ENCODE peak calls at places on chromosomes 11 and 22, in four cellular contexts. One of them, this sample, is unnamed.

GRCh38 chr22:43148581-43148980 is 2.8 kb upstream of the TSPO start:
- DNase-seq in A549: no peak
- DNase-seq in SK-N-SH: no peak
- DNase-seq in GM12878: no peak
- DNase-seq in this sample: no peak

GRCh38 chr22:31753005-31753633 is 700 bp upstream of the DEPDC5 start:
- DNase-seq in A549: no peak
- DNase-seq in SK-N-SH: peak
- DNase-seq in GM12878: no peak
- DNase-seq in this sample: peak

GRCh38 chr22:36397081-36397766 is 9.5 kb upstream of the MYH9 start:
- DNase-seq in A549: peak
- DNase-seq in SK-N-SH: no peak
- DNase-seq in GM12878: no peak
- DNase-seq in this sample: peak

GRCh38 chr11:33997473-33998347 is 53.8 kb upstream of the CAPRIN1 start:
- DNase-seq in A549: no peak
- DNase-seq in SK-N-SH: peak
- DNase-seq in GM12878: no peak
- DNase-seq in this sample: no peak

GRCh38 chr22:20031732-20032406 is 11.0 kb downstream of the TANGO2 start:
- DNase-seq in A549: no peak
- DNase-seq in SK-N-SH: no peak
- DNase-seq in GM12878: no peak
- DNase-seq in this sample: no peak

GRCh38 chr11:124801014-124801413 is 808 bp upstream of the MSANTD2 start:
- DNase-seq in A549: no peak
- DNase-seq in SK-N-SH: peak
- DNase-seq in GM12878: no peak
- DNase-seq in this sample: no peak

GRCh38 chr11:112042161-112042960 is 17.2 kb downstream of the DLAT start:
- DNase-seq in A549: no peak
- DNase-seq in SK-N-SH: no peak
- DNase-seq in GM12878: no peak
- DNase-seq in this sample: no peak

GRCh38 chr22:40128989-40129388 is 48.7 kb upstream of the TNRC6B start:
- DNase-seq in A549: no peak
- DNase-seq in SK-N-SH: no peak
- DNase-seq in GM12878: no peak
- DNase-seq in this sample: no peak

GRCh38 chr11:41451011-41451410 is 8.4 kb downstream of the LRRC4C start:
- DNase-seq in A549: no peak
- DNase-seq in SK-N-SH: no peak
- DNase-seq in GM12878: no peak
- DNase-seq in this sample: no peak

GRCh38 chr22:48244388-48245118 is 1482.1 kb downstream of the TBC1D22A start:
- DNase-seq in A549: no peak
- DNase-seq in SK-N-SH: no peak
- DNase-seq in GM12878: no peak
- DNase-seq in this sample: no peak

GRCh38 chr11:31636983-31637382 is 127.4 kb downstream of the ELP4 start:
- DNase-seq in A549: no peak
- DNase-seq in SK-N-SH: no peak
- DNase-seq in GM12878: no peak
- DNase-seq in this sample: no peak

DNA sequence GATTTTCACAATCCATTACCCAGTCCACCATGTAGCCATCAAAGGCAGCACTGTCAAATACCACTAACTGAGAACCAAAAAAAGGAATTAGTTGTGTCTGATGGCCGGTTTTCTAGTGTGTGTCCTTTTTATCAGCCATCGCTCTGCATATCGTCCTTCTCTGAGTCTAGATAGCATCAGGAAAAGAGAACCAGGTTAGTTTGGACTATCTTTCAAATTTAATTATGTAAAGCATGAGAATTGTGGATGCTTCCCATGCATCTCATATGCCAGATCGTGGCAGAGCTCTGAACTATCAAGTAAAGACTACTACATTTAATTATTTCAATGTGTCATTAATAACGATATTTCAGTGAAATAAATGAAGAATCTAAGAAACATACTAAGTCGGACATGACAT is 691.9 kb downstream of the FAM181B start:
- DNase-seq in A549: no peak
- DNase-seq in SK-N-SH: peak
- DNase-seq in GM12878: no peak
- DNase-seq in this sample: no peak
- TF ChIP-seq PBX3 in A549: no peak
- TF ChIP-seq PBX3 in SK-N-SH: no peak
- TF ChIP-seq PBX3 in GM12878: no peak
- TF ChIP-seq PBX3 in this sample: no peak

GRCh38 chr22:22914726-22915669 is 27.4 kb downstream of the IGLL5 start:
- DNase-seq in A549: no peak
- DNase-seq in SK-N-SH: no peak
- DNase-seq in GM12878: no peak
- DNase-seq in this sample: no peak
- TF ChIP-seq PBX3 in A549: no peak
- TF ChIP-seq PBX3 in SK-N-SH: no peak
- TF ChIP-seq PBX3 in GM12878: no peak
- TF ChIP-seq PBX3 in this sample: no peak

GRCh38 chr11:77617892-77618291 is 19.7 kb downstream of the CLNS1A start:
- DNase-seq in A549: no peak
- DNase-seq in SK-N-SH: no peak
- DNase-seq in GM12878: no peak
- DNase-seq in this sample: no peak

GRCh38 chr11:77619576-77620198 is 17.9 kb downstream of the CLNS1A start:
- DNase-seq in A549: peak
- DNase-seq in SK-N-SH: no peak
- DNase-seq in GM12878: peak
- DNase-seq in this sample: peak
- TF ChIP-seq PBX3 in A549: no peak
- TF ChIP-seq PBX3 in SK-N-SH: no peak
- TF ChIP-seq PBX3 in GM12878: no peak
- TF ChIP-seq PBX3 in this sample: no peak

GRCh38 chr11:118406599-118407166 is 5.3 kb downstream of the ATP5MG start:
- DNase-seq in A549: no peak
- DNase-seq in SK-N-SH: no peak
- DNase-seq in GM12878: peak
- DNase-seq in this sample: no peak
- TF ChIP-seq PBX3 in A549: no peak
- TF ChIP-seq PBX3 in SK-N-SH: no peak
- TF ChIP-seq PBX3 in GM12878: no peak
- TF ChIP-seq PBX3 in this sample: no peak

GRCh38 chr11:22338465-22338810 is 257 bp downstream of the SLC17A6 start:
- DNase-seq in A549: no peak
- DNase-seq in SK-N-SH: no peak
- DNase-seq in GM12878: no peak
- DNase-seq in this sample: no peak
- TF ChIP-seq PBX3 in A549: no peak
- TF ChIP-seq PBX3 in SK-N-SH: no peak
- TF ChIP-seq PBX3 in GM12878: no peak
- TF ChIP-seq PBX3 in this sample: no peak

GRCh38 chr22:26477341-26477731 is 6.2 kb downstream of the HPS4 start:
- DNase-seq in A549: no peak
- DNase-seq in SK-N-SH: no peak
- DNase-seq in GM12878: no peak
- DNase-seq in this sample: no peak
- TF ChIP-seq PBX3 in A549: no peak
- TF ChIP-seq PBX3 in SK-N-SH: no peak
- TF ChIP-seq PBX3 in GM12878: no peak
- TF ChIP-seq PBX3 in this sample: no peak

DNA sequence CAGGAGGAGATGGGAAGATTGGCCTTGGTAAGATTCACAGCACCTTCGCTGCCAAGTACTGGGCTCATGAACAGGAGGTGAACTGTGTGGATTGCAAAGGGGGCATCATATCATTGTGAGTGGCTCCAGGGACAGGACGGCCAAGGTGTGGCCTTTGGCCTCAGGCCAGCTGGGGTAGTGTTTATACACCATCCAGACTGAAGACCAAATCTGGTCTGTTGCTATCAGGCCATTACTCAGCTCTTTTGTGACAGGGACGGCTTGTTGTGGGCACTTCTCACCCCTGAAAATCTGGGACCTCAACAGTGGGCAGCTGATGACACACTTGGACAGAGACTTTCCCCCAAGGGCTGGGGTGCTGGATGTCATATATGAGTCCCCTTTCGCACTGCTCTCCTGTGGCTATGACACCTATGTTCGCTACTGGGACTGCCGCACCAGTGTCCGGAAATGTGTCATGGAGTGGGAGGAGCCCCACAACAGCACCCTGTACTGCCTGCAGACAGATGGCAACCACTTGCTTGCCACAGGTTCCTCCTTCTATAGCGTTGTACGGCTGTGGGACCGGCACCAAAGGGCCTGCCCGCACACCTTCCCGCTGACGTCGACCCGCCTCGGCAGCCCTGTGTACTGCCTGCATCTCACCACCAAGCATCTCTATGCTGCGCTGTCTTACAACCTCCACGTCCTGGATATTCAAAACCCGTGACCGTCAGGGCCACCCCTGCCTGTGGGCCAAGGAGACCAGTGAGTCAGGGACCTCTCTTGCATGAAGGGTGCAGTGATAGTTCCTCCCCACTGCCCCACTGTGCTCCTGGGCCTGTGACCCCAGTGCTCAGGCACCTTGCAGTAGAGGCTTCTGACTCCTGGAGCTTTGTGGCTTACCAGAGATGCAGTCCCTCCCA is 83.6 kb downstream of the BCR start:
- DNase-seq in A549: no peak
- DNase-seq in SK-N-SH: no peak
- DNase-seq in GM12878: no peak
- DNase-seq in this sample: no peak
- TF ChIP-seq PBX3 in A549: no peak
- TF ChIP-seq PBX3 in SK-N-SH: no peak
- TF ChIP-seq PBX3 in GM12878: no peak
- TF ChIP-seq PBX3 in this sample: no peak

GRCh38 chr11:126978911-126979310 is 21.7 kb downstream of the KIRREL3 start:
- DNase-seq in A549: no peak
- DNase-seq in SK-N-SH: no peak
- DNase-seq in GM12878: no peak
- DNase-seq in this sample: no peak

GRCh38 chr11:126978155-126978554 is 22.4 kb downstream of the KIRREL3 start:
- DNase-seq in A549: no peak
- DNase-seq in SK-N-SH: no peak
- DNase-seq in GM12878: no peak
- DNase-seq in this sample: no peak

GRCh38 chr11:126981635-126982034 is 18.9 kb downstream of the KIRREL3 start:
- DNase-seq in A549: no peak
- DNase-seq in SK-N-SH: no peak
- DNase-seq in GM12878: no peak
- DNase-seq in this sample: no peak
- TF ChIP-seq PBX3 in A549: no peak
- TF ChIP-seq PBX3 in SK-N-SH: no peak
- TF ChIP-seq PBX3 in GM12878: no peak
- TF ChIP-seq PBX3 in this sample: no peak

DNA sequence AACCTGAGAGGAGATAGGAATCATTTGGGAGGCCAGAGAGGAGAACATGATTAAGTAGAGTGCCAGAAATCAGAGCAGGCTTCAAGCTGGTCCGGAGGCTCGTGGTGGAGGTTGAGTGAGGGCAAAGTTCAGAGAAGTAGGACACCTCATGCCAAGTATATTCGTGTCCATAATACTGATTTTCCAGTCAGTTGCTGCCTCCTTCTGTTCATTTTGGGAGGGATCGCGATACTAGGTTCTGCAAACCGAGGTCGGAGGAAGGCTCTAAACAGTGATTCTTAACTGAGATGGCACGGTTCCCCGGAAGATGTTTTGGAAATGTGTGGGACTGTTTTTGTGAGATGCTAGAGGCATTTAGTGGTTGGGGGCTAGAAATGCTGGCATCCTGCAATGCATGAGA is 13.6 kb upstream of the CD3E start:
- DNase-seq in A549: peak
- DNase-seq in SK-N-SH: no peak
- DNase-seq in GM12878: no peak
- DNase-seq in this sample: peak
- TF ChIP-seq PBX3 in A549: no peak
- TF ChIP-seq PBX3 in SK-N-SH: no peak
- TF ChIP-seq PBX3 in GM12878: no peak
- TF ChIP-seq PBX3 in this sample: no peak